ENCODE peak calls at places on chromosomes 16 and 17, in seven cellular contexts. One of them, this sample, is unnamed. For H3K36me3, the result is how much of the 10 kb centered on the place peaks cover.

GRCh38 chr17:19812407-19812806 is 55.3 kb downstream of the ULK2 start:
- DNase-seq in mucosa of descending colon: no peak
- DNase-seq in breast epithelium: no peak
- DNase-seq in sigmoid colon: no peak
- DNase-seq in upper lobe of right lung: no peak
- DNase-seq in ovary: no peak
- DNase-seq in hepatocyte: peak
- DNase-seq in this sample: no peak

GRCh38 chr16:10981697-10982216 is 37.4 kb downstream of the CLEC16A start:
- DNase-seq in mucosa of descending colon: no peak
- DNase-seq in breast epithelium: no peak
- DNase-seq in sigmoid colon: no peak
- DNase-seq in upper lobe of right lung: no peak
- DNase-seq in ovary: no peak
- DNase-seq in hepatocyte: no peak
- DNase-seq in this sample: no peak

GRCh38 chr17:43018932-43019331 is 3.3 kb downstream of the VAT1 start:
- DNase-seq in mucosa of descending colon: no peak
- DNase-seq in breast epithelium: no peak
- DNase-seq in sigmoid colon: no peak
- DNase-seq in upper lobe of right lung: no peak
- DNase-seq in ovary: no peak
- DNase-seq in hepatocyte: no peak
- DNase-seq in this sample: no peak

GRCh38 chr16:88390265-88390664 is 7.5 kb downstream of the ZNF469 start:
- DNase-seq in mucosa of descending colon: no peak
- DNase-seq in breast epithelium: no peak
- DNase-seq in sigmoid colon: no peak
- DNase-seq in upper lobe of right lung: no peak
- DNase-seq in ovary: no peak
- DNase-seq in hepatocyte: no peak
- DNase-seq in this sample: no peak

GRCh38 chr16:61730997-61731396 is 305.2 kb downstream of the CDH8 start:
- DNase-seq in mucosa of descending colon: no peak
- DNase-seq in breast epithelium: no peak
- DNase-seq in sigmoid colon: no peak
- DNase-seq in upper lobe of right lung: no peak
- DNase-seq in ovary: no peak
- DNase-seq in hepatocyte: no peak
- DNase-seq in this sample: no peak

GRCh38 chr17:79810138-79811027 is 13.5 kb upstream of the CBX8 start:
- DNase-seq in mucosa of descending colon: peak
- DNase-seq in breast epithelium: peak
- DNase-seq in sigmoid colon: peak
- DNase-seq in upper lobe of right lung: no peak
- DNase-seq in ovary: no peak
- DNase-seq in hepatocyte: peak
- DNase-seq in this sample: no peak

GRCh38 chr16:80948886-80949502 is 57.7 kb downstream of the CMC2 start:
- DNase-seq in mucosa of descending colon: peak
- DNase-seq in breast epithelium: no peak
- DNase-seq in sigmoid colon: no peak
- DNase-seq in upper lobe of right lung: peak
- DNase-seq in ovary: peak
- DNase-seq in hepatocyte: peak
- DNase-seq in this sample: no peak

GRCh38 chr17:57372156-57372555 is 115.8 kb downstream of the MSI2 start:
- DNase-seq in mucosa of descending colon: no peak
- DNase-seq in breast epithelium: no peak
- DNase-seq in sigmoid colon: no peak
- DNase-seq in upper lobe of right lung: no peak
- DNase-seq in ovary: no peak
- DNase-seq in hepatocyte: no peak
- DNase-seq in this sample: no peak

GRCh38 chr17:48162946-48163506 is 55.5 kb downstream of the SNX11 start:
- DNase-seq in mucosa of descending colon: no peak
- DNase-seq in breast epithelium: no peak
- DNase-seq in sigmoid colon: no peak
- DNase-seq in upper lobe of right lung: no peak
- DNase-seq in ovary: no peak
- DNase-seq in hepatocyte: peak
- DNase-seq in this sample: no peak

GRCh38 chr16:82263456-82264159 is 93.6 kb upstream of the MPHOSPH6 start:
- DNase-seq in mucosa of descending colon: peak
- DNase-seq in breast epithelium: no peak
- DNase-seq in sigmoid colon: peak
- DNase-seq in upper lobe of right lung: no peak
- DNase-seq in ovary: no peak
- DNase-seq in hepatocyte: peak
- DNase-seq in this sample: no peak

GRCh38 chr16:86496262-86496928 is 13.9 kb upstream of the FOXF1 start:
- DNase-seq in mucosa of descending colon: no peak
- DNase-seq in breast epithelium: no peak
- DNase-seq in sigmoid colon: peak
- DNase-seq in upper lobe of right lung: no peak
- DNase-seq in ovary: no peak
- DNase-seq in hepatocyte: no peak
- DNase-seq in this sample: no peak

GRCh38 chr17:57730026-57730701 is 14.9 kb downstream of the CCDC182 start:
- DNase-seq in mucosa of descending colon: no peak
- DNase-seq in breast epithelium: no peak
- DNase-seq in sigmoid colon: no peak
- DNase-seq in upper lobe of right lung: no peak
- DNase-seq in ovary: no peak
- DNase-seq in hepatocyte: no peak
- DNase-seq in this sample: no peak

GRCh38 chr17:34614698-34615097 is 35.3 kb downstream of the TMEM132E start:
- DNase-seq in mucosa of descending colon: no peak
- DNase-seq in breast epithelium: no peak
- DNase-seq in sigmoid colon: no peak
- DNase-seq in upper lobe of right lung: no peak
- DNase-seq in ovary: no peak
- DNase-seq in hepatocyte: no peak
- DNase-seq in this sample: no peak

GRCh38 chr16:88289549-88290344 is 93.0 kb upstream of the ZNF469 start:
- DNase-seq in mucosa of descending colon: no peak
- DNase-seq in breast epithelium: no peak
- DNase-seq in sigmoid colon: no peak
- DNase-seq in upper lobe of right lung: no peak
- DNase-seq in ovary: no peak
- DNase-seq in hepatocyte: no peak
- DNase-seq in this sample: peak

GRCh38 chr17:31907342-31907975 is 6.0 kb upstream of the UTP6 start:
- DNase-seq in mucosa of descending colon: no peak
- DNase-seq in breast epithelium: peak
- DNase-seq in sigmoid colon: peak
- DNase-seq in upper lobe of right lung: peak
- DNase-seq in ovary: peak
- DNase-seq in hepatocyte: peak
- DNase-seq in this sample: no peak

GRCh38 chr16:70740919-70741778 is 55.3 kb upstream of the MTSS2 start:
- DNase-seq in mucosa of descending colon: no peak
- DNase-seq in breast epithelium: no peak
- DNase-seq in sigmoid colon: no peak
- DNase-seq in upper lobe of right lung: no peak
- DNase-seq in ovary: no peak
- DNase-seq in hepatocyte: no peak
- DNase-seq in this sample: peak

GRCh38 chr16:20851601-20852000 is 45.3 kb downstream of the REXO5 start:
- DNase-seq in mucosa of descending colon: peak
- DNase-seq in breast epithelium: peak
- DNase-seq in sigmoid colon: peak
- DNase-seq in upper lobe of right lung: peak
- DNase-seq in ovary: peak
- DNase-seq in hepatocyte: peak
- DNase-seq in this sample: peak

GRCh38 chr16:18789515-18789849 is 652 bp downstream of the RPS15A start:
- DNase-seq in mucosa of descending colon: no peak
- DNase-seq in breast epithelium: no peak
- DNase-seq in sigmoid colon: no peak
- DNase-seq in upper lobe of right lung: no peak
- DNase-seq in ovary: no peak
- DNase-seq in hepatocyte: no peak
- DNase-seq in this sample: no peak

GRCh38 chr16:21263640-21264211 is 14.4 kb downstream of the CRYM start:
- DNase-seq in mucosa of descending colon: peak
- DNase-seq in breast epithelium: no peak
- DNase-seq in sigmoid colon: no peak
- DNase-seq in upper lobe of right lung: no peak
- DNase-seq in ovary: no peak
- DNase-seq in hepatocyte: peak
- DNase-seq in this sample: peak

DNA sequence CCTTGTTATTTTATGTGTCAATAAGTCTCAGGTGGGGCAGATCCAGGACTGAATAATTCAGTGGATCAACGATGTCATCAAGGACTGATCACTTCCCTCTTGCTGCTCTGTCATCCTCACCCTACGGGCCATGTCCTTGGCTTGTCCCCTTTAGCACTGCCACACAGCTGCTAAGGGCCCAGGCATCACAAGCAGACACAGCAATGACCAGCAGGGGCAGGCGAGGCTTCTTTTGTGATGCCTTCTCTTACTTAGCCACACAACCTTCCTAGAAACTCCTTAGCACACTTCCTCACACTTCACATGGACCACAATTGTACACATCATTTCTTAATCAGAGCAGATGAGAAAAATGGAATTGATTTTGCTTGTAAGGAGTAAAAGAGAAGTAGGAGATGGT is 356.3 kb upstream of the SOX9 start:
- DNase-seq in mucosa of descending colon: peak
- DNase-seq in breast epithelium: no peak
- DNase-seq in sigmoid colon: no peak
- DNase-seq in upper lobe of right lung: no peak
- DNase-seq in ovary: no peak
- DNase-seq in hepatocyte: peak
- DNase-seq in this sample: no peak
- TF ChIP-seq CTCF in mucosa of descending colon: no peak
- TF ChIP-seq CTCF in breast epithelium: no peak
- TF ChIP-seq CTCF in sigmoid colon: no peak
- TF ChIP-seq CTCF in upper lobe of right lung: no peak
- TF ChIP-seq CTCF in ovary: no peak
- TF ChIP-seq CTCF in hepatocyte: peak
- TF ChIP-seq CTCF in this sample: peak

GRCh38 chr16:50351952-50352351 is 16.8 kb downstream of the BRD7 start:
- DNase-seq in mucosa of descending colon: no peak
- DNase-seq in breast epithelium: no peak
- DNase-seq in sigmoid colon: no peak
- DNase-seq in upper lobe of right lung: no peak
- DNase-seq in ovary: no peak
- DNase-seq in hepatocyte: no peak
- DNase-seq in this sample: no peak
- H3K36me3 ChIP-seq in mucosa of descending colon: under half
- H3K36me3 ChIP-seq in breast epithelium: under half
- H3K36me3 ChIP-seq in sigmoid colon: under half
- H3K36me3 ChIP-seq in upper lobe of right lung: half or more
- H3K36me3 ChIP-seq in ovary: under half
- H3K36me3 ChIP-seq in hepatocyte: under half
- H3K36me3 ChIP-seq in this sample: under half

GRCh38 chr16:23249830-23250229 is 52.3 kb upstream of the SCNN1B start:
- DNase-seq in mucosa of descending colon: no peak
- DNase-seq in breast epithelium: no peak
- DNase-seq in sigmoid colon: no peak
- DNase-seq in upper lobe of right lung: no peak
- DNase-seq in ovary: no peak
- DNase-seq in hepatocyte: no peak
- DNase-seq in this sample: no peak
- TF ChIP-seq CTCF in mucosa of descending colon: no peak
- TF ChIP-seq CTCF in breast epithelium: no peak
- TF ChIP-seq CTCF in sigmoid colon: no peak
- TF ChIP-seq CTCF in upper lobe of right lung: no peak
- TF ChIP-seq CTCF in ovary: no peak
- TF ChIP-seq CTCF in hepatocyte: no peak
- TF ChIP-seq CTCF in this sample: no peak

GRCh38 chr16:1705688-1706385 is at the start of gene MAPK8IP3:
- DNase-seq in mucosa of descending colon: peak
- DNase-seq in breast epithelium: peak
- DNase-seq in sigmoid colon: peak
- DNase-seq in upper lobe of right lung: peak
- DNase-seq in ovary: peak
- DNase-seq in hepatocyte: peak
- DNase-seq in this sample: peak
- H3K36me3 ChIP-seq in mucosa of descending colon: under half
- H3K36me3 ChIP-seq in breast epithelium: under half
- H3K36me3 ChIP-seq in sigmoid colon: under half
- H3K36me3 ChIP-seq in upper lobe of right lung: under half
- H3K36me3 ChIP-seq in ovary: under half
- H3K36me3 ChIP-seq in hepatocyte: under half
- H3K36me3 ChIP-seq in this sample: under half

DNA sequence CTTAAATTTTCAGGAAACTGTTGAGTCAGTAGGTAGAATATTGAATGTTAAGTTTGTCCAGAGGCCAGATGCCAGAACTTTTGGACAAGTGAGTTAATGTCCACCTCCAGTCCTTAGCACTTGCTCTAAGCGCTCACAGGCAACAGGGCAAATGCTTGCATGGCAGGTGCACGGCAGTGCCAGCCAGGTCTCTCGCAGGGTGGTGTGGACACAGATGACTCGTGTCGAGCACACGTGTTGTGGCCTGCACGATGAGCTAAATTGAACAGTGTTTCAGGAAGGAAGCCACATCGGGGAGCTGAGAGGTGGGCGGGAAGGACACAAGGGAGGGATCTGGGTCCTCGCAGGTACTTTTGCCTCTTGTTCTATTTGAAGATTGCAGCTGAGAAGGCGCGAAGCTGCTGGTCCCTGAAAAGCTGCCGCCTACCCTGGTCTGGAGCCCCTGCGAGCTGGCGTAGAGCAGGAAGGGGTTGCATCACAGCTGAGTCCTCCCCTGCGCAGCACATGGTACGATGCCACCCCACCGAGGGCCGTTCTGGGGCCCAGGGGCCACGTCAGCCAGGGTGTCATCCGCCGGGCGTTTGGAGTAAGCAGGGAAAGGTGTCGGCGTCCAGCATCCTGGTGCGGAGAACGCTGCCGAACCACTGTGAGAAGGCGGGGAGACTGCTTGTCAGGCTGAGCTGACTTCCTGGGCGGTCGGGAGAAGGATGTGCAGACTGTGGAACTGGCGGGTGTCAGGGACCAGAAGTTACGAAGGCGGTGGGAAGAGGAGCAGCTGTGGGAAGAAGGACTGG is 6.3 kb downstream of the RAB40C start:
- DNase-seq in mucosa of descending colon: no peak
- DNase-seq in breast epithelium: no peak
- DNase-seq in sigmoid colon: peak
- DNase-seq in upper lobe of right lung: no peak
- DNase-seq in ovary: no peak
- DNase-seq in hepatocyte: no peak
- DNase-seq in this sample: no peak
- TF ChIP-seq CTCF in mucosa of descending colon: no peak
- TF ChIP-seq CTCF in breast epithelium: no peak
- TF ChIP-seq CTCF in sigmoid colon: no peak
- TF ChIP-seq CTCF in upper lobe of right lung: no peak
- TF ChIP-seq CTCF in ovary: no peak
- TF ChIP-seq CTCF in hepatocyte: no peak
- TF ChIP-seq CTCF in this sample: no peak

GRCh38 chr17:37280841-37281240 is 94.9 kb upstream of the C17orf78 start:
- DNase-seq in mucosa of descending colon: no peak
- DNase-seq in breast epithelium: no peak
- DNase-seq in sigmoid colon: no peak
- DNase-seq in upper lobe of right lung: no peak
- DNase-seq in ovary: no peak
- DNase-seq in hepatocyte: no peak
- DNase-seq in this sample: no peak
- H3K36me3 ChIP-seq in mucosa of descending colon: under half
- H3K36me3 ChIP-seq in breast epithelium: under half
- H3K36me3 ChIP-seq in sigmoid colon: under half
- H3K36me3 ChIP-seq in upper lobe of right lung: under half
- H3K36me3 ChIP-seq in ovary: under half
- H3K36me3 ChIP-seq in hepatocyte: under half
- H3K36me3 ChIP-seq in this sample: under half

GRCh38 chr16:66095676-66096075 is 270.8 kb upstream of the CDH5 start:
- DNase-seq in mucosa of descending colon: no peak
- DNase-seq in breast epithelium: no peak
- DNase-seq in sigmoid colon: no peak
- DNase-seq in upper lobe of right lung: no peak
- DNase-seq in ovary: no peak
- DNase-seq in hepatocyte: no peak
- DNase-seq in this sample: no peak
- TF ChIP-seq CTCF in mucosa of descending colon: no peak
- TF ChIP-seq CTCF in breast epithelium: no peak
- TF ChIP-seq CTCF in sigmoid colon: no peak
- TF ChIP-seq CTCF in upper lobe of right lung: no peak
- TF ChIP-seq CTCF in ovary: no peak
- TF ChIP-seq CTCF in hepatocyte: no peak
- TF ChIP-seq CTCF in this sample: peak

This sample was measured in BJ.